ENCODE peak calls at places on chromosomes 13 and 19, in six cellular contexts. T, F, P, B, U and W are unnamed samples.

GRCh38 chr13:80388506-80388905 is 47.6 kb upstream of the SPRY2 start:
- DNase-seq in T (no peak), F (no peak), P (no peak), B (no peak), U (no peak), W (no peak)

GRCh38 chr13:114109646-114110045 is 22.8 kb downstream of the RASA3 start:
- DNase-seq in T (no peak), F (peak; percentile 30), P (no peak), B (peak; percentile 44), U (no peak), W (no peak)

GRCh38 chr13:84479656-84480055 is 597.4 kb upstream of the SLITRK1 start:
- DNase-seq in T (no peak), F (peak; percentile 8), P (no peak), B (no peak), U (no peak), W (no peak)

GRCh38 chr19:38155453-38155852 is 68.6 kb downstream of the DPF1 start:
- DNase-seq in T (no peak), F (no peak), P (no peak), B (no peak), U (no peak), W (no peak)

GRCh38 chr13:29859971-29860370 is 9.6 kb upstream of the UBL3 start:
- DNase-seq in T (no peak), F (peak; percentile 89), P (no peak), B (no peak), U (no peak), W (no peak)

GRCh38 chr19:3950871-3951861 is 18.3 kb downstream of the NMRK2 start:
- DNase-seq in T (no peak), F (no peak), P (no peak), B (no peak), U (no peak), W (no peak)

GRCh38 chr13:41224113-41225110 is 30.0 kb upstream of the KBTBD7 start:
- DNase-seq in T (no peak), F (peak; percentile 89), P (no peak), B (no peak), U (no peak), W (no peak)

GRCh38 chr19:48698046-48698445 is 2.3 kb downstream of the FUT2 start:
- DNase-seq in T (no peak), F (peak; percentile 82), P (no peak), B (no peak), U (no peak), W (no peak)

GRCh38 chr19:33624586-33625153 is 2.9 kb downstream of the CHST8 start:
- DNase-seq in T (no peak), F (no peak), P (no peak), B (no peak), U (no peak), W (no peak)

GRCh38 chr19:47508721-47509120 is 6.1 kb downstream of the NAPA start:
- DNase-seq in T (no peak), F (no peak), P (no peak), B (no peak), U (no peak), W (no peak)

GRCh38 chr13:52848455-52849190 is at the start of gene PCDH8:
- DNase-seq in T (no peak), F (no peak), P (no peak), B (peak; percentile 85), U (no peak), W (no peak)

GRCh38 chr19:12785431-12786011 is 5.8 kb upstream of the JUNB start:
- DNase-seq in T (no peak), F (no peak), P (no peak), B (no peak), U (no peak), W (no peak)

GRCh38 chr19:36423925-36424324 is 5.5 kb upstream of the ZFP82 start:
- DNase-seq in T (no peak), F (no peak), P (no peak), B (no peak), U (no peak), W (no peak)